ENCODE peak calls at places on chromosomes 7 and 10, in four cellular contexts. One of them, this sample, is unnamed. For H3K9me3, the result is how much of the 10 kb centered on the place peaks cover.

GRCh38 chr10:93542358-93542791 is 24.1 kb upstream of the FFAR4 start:
- DNase-seq in CD4-positive, alpha-beta memory T cell: no peak
- DNase-seq in spleen: no peak
- DNase-seq in Peyer's patch: peak
- DNase-seq in this sample: no peak

GRCh38 chr10:11162828-11163599 is 145.3 kb downstream of the CELF2 start:
- DNase-seq in CD4-positive, alpha-beta memory T cell: peak
- DNase-seq in spleen: peak
- DNase-seq in Peyer's patch: peak
- DNase-seq in this sample: peak

GRCh38 chr10:45339896-45340295 is 24.5 kb upstream of the OR13A1 start:
- DNase-seq in CD4-positive, alpha-beta memory T cell: no peak
- DNase-seq in spleen: no peak
- DNase-seq in Peyer's patch: no peak
- DNase-seq in this sample: no peak

GRCh38 chr7:92834661-92835139 is 1.7 kb downstream of the CDK6 start:
- DNase-seq in CD4-positive, alpha-beta memory T cell: no peak
- DNase-seq in spleen: no peak
- DNase-seq in Peyer's patch: peak
- DNase-seq in this sample: peak

GRCh38 chr10:114413398-114413797 is 9.1 kb upstream of the AFAP1L2 start:
- DNase-seq in CD4-positive, alpha-beta memory T cell: no peak
- DNase-seq in spleen: no peak
- DNase-seq in Peyer's patch: peak
- DNase-seq in this sample: peak

GRCh38 chr7:43834463-43835251 is 34.7 kb downstream of the MRPS24 start:
- DNase-seq in CD4-positive, alpha-beta memory T cell: peak
- DNase-seq in spleen: no peak
- DNase-seq in Peyer's patch: no peak
- DNase-seq in this sample: no peak

GRCh38 chr7:27160147-27160545 is 3.7 kb upstream of the HOXA7 start:
- DNase-seq in CD4-positive, alpha-beta memory T cell: no peak
- DNase-seq in spleen: peak
- DNase-seq in Peyer's patch: peak
- DNase-seq in this sample: peak

GRCh38 chr7:18087687-18088078 is 60.0 kb upstream of the PRPS1L1 start:
- DNase-seq in CD4-positive, alpha-beta memory T cell: no peak
- DNase-seq in spleen: no peak
- DNase-seq in Peyer's patch: no peak
- DNase-seq in this sample: no peak

GRCh38 chr7:157516911-157517781 is 180.3 kb downstream of the DNAJB6 start:
- DNase-seq in CD4-positive, alpha-beta memory T cell: no peak
- DNase-seq in spleen: peak
- DNase-seq in Peyer's patch: peak
- DNase-seq in this sample: peak

GRCh38 chr7:50826371-50827172 is 43.9 kb upstream of the GRB10 start:
- DNase-seq in CD4-positive, alpha-beta memory T cell: no peak
- DNase-seq in spleen: no peak
- DNase-seq in Peyer's patch: no peak
- DNase-seq in this sample: no peak

GRCh38 chr10:49651039-49651835 is 28.2 kb upstream of the C10orf53 start:
- DNase-seq in CD4-positive, alpha-beta memory T cell: no peak
- DNase-seq in spleen: no peak
- DNase-seq in Peyer's patch: peak
- DNase-seq in this sample: no peak

GRCh38 chr7:37944737-37945054 is 24.3 kb downstream of the EPDR1 start:
- DNase-seq in CD4-positive, alpha-beta memory T cell: no peak
- DNase-seq in spleen: no peak
- DNase-seq in Peyer's patch: no peak
- DNase-seq in this sample: no peak

GRCh38 chr10:514137-514671 is 175.3 kb downstream of the DIP2C start:
- DNase-seq in CD4-positive, alpha-beta memory T cell: no peak
- DNase-seq in spleen: peak
- DNase-seq in Peyer's patch: no peak
- DNase-seq in this sample: peak

GRCh38 chr7:157004050-157004838 is 6.2 kb downstream of the MNX1 start:
- DNase-seq in CD4-positive, alpha-beta memory T cell: no peak
- DNase-seq in spleen: peak
- DNase-seq in Peyer's patch: no peak
- DNase-seq in this sample: peak

GRCh38 chr10:34742456-34742855 is 72.6 kb downstream of the PARD3 start:
- DNase-seq in CD4-positive, alpha-beta memory T cell: no peak
- DNase-seq in spleen: no peak
- DNase-seq in Peyer's patch: no peak
- DNase-seq in this sample: no peak

GRCh38 chr7:116525913-116526857 is 1.3 kb downstream of the CAV1 start:
- DNase-seq in CD4-positive, alpha-beta memory T cell: peak
- DNase-seq in spleen: peak
- DNase-seq in Peyer's patch: peak
- DNase-seq in this sample: peak

GRCh38 chr7:56079450-56080185 is 13.1 kb downstream of the PHKG1 start:
- DNase-seq in CD4-positive, alpha-beta memory T cell: no peak
- DNase-seq in spleen: peak
- DNase-seq in Peyer's patch: peak
- DNase-seq in this sample: peak

GRCh38 chr7:138258194-138258554 is 181.9 kb downstream of the AKR1D1 start:
- DNase-seq in CD4-positive, alpha-beta memory T cell: no peak
- DNase-seq in spleen: no peak
- DNase-seq in Peyer's patch: no peak
- DNase-seq in this sample: no peak

GRCh38 chr7:130227883-130228575 is 20.4 kb downstream of the SSMEM1 start:
- DNase-seq in CD4-positive, alpha-beta memory T cell: no peak
- DNase-seq in spleen: no peak
- DNase-seq in Peyer's patch: no peak
- DNase-seq in this sample: no peak

GRCh38 chr10:99337261-99337905 is 8.2 kb downstream of the CNNM1 start:
- DNase-seq in CD4-positive, alpha-beta memory T cell: no peak
- DNase-seq in spleen: no peak
- DNase-seq in Peyer's patch: no peak
- DNase-seq in this sample: no peak

GRCh38 chr10:28375399-28376354 is 72.8 kb upstream of the MPP7 start:
- DNase-seq in CD4-positive, alpha-beta memory T cell: no peak
- DNase-seq in spleen: no peak
- DNase-seq in Peyer's patch: no peak
- DNase-seq in this sample: no peak

GRCh38 chr10:57964371-57964770 is 303.3 kb downstream of the IPMK start:
- DNase-seq in CD4-positive, alpha-beta memory T cell: no peak
- DNase-seq in spleen: no peak
- DNase-seq in Peyer's patch: no peak
- DNase-seq in this sample: no peak

GRCh38 chr7:148515728-148516715 is 74.5 kb upstream of the C7orf33 start:
- DNase-seq in CD4-positive, alpha-beta memory T cell: no peak
- DNase-seq in spleen: no peak
- DNase-seq in Peyer's patch: no peak
- DNase-seq in this sample: no peak

GRCh38 chr7:6284461-6285360 is 12.3 kb upstream of the CYTH3 start:
- DNase-seq in CD4-positive, alpha-beta memory T cell: no peak
- DNase-seq in spleen: peak
- DNase-seq in Peyer's patch: peak
- DNase-seq in this sample: no peak

GRCh38 chr10:132066186-132066585 is 440 bp downstream of the JAKMIP3 start:
- DNase-seq in CD4-positive, alpha-beta memory T cell: no peak
- DNase-seq in spleen: no peak
- DNase-seq in Peyer's patch: peak
- DNase-seq in this sample: peak

GRCh38 chr10:132064082-132064755 is 1.5 kb upstream of the JAKMIP3 start:
- DNase-seq in CD4-positive, alpha-beta memory T cell: no peak
- DNase-seq in spleen: no peak
- DNase-seq in Peyer's patch: peak
- DNase-seq in this sample: peak

GRCh38 chr10:132066812-132067211 is 1.1 kb downstream of the JAKMIP3 start:
- DNase-seq in CD4-positive, alpha-beta memory T cell: no peak
- DNase-seq in spleen: no peak
- DNase-seq in Peyer's patch: peak
- DNase-seq in this sample: peak

GRCh38 chr10:132064771-132065437 is 842 bp upstream of the JAKMIP3 start:
- DNase-seq in CD4-positive, alpha-beta memory T cell: no peak
- DNase-seq in spleen: no peak
- DNase-seq in Peyer's patch: peak
- DNase-seq in this sample: peak

GRCh38 chr10:132065491-132066105 is at the start of gene JAKMIP3:
- DNase-seq in CD4-positive, alpha-beta memory T cell: no peak
- DNase-seq in spleen: no peak
- DNase-seq in Peyer's patch: peak
- DNase-seq in this sample: peak
- H3K27ac ChIP-seq in CD4-positive, alpha-beta memory T cell: no peak
- H3K27ac ChIP-seq in spleen: no peak
- H3K27ac ChIP-seq in Peyer's patch: no peak
- H3K27ac ChIP-seq in this sample: no peak

GRCh38 chr7:14196555-14196954 is 207.1 kb upstream of the ETV1 start:
- DNase-seq in CD4-positive, alpha-beta memory T cell: no peak
- DNase-seq in spleen: no peak
- DNase-seq in Peyer's patch: no peak
- DNase-seq in this sample: no peak

GRCh38 chr7:14195896-14196295 is 206.4 kb upstream of the ETV1 start:
- DNase-seq in CD4-positive, alpha-beta memory T cell: no peak
- DNase-seq in spleen: no peak
- DNase-seq in Peyer's patch: no peak
- DNase-seq in this sample: no peak

GRCh38 chr7:14197280-14197679 is 207.8 kb upstream of the ETV1 start:
- DNase-seq in CD4-positive, alpha-beta memory T cell: no peak
- DNase-seq in spleen: no peak
- DNase-seq in Peyer's patch: no peak
- DNase-seq in this sample: no peak

GRCh38 chr7:14195079-14195478 is 205.6 kb upstream of the ETV1 start:
- DNase-seq in CD4-positive, alpha-beta memory T cell: no peak
- DNase-seq in spleen: no peak
- DNase-seq in Peyer's patch: no peak
- DNase-seq in this sample: no peak

DNA sequence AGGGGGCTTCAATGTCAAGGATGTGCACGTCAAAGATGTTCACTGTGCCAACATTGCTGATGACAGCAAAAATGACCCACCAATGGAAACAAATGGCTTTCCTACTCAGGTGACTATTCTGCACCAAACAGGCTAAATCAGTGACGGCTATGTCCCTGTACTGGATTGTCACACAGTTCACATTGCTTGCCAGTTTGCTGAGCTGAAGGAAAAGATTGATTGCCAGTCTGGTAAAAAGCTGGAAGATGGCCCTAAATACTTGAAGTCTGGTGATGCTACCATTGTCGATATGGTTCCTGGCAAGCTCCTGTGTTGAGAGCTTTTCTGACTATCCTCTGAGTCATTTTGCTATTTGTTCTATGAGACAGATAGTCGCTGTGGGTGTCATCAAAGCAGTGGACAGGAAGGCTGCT is 202.2 kb upstream of the ETV1 start:
- DNase-seq in CD4-positive, alpha-beta memory T cell: no peak
- DNase-seq in spleen: no peak
- DNase-seq in Peyer's patch: no peak
- DNase-seq in this sample: no peak
- H3K9me3 ChIP-seq in CD4-positive, alpha-beta memory T cell: under half
- H3K9me3 ChIP-seq in spleen: under half
- H3K9me3 ChIP-seq in Peyer's patch: under half
- H3K9me3 ChIP-seq in this sample: under half

DNA sequence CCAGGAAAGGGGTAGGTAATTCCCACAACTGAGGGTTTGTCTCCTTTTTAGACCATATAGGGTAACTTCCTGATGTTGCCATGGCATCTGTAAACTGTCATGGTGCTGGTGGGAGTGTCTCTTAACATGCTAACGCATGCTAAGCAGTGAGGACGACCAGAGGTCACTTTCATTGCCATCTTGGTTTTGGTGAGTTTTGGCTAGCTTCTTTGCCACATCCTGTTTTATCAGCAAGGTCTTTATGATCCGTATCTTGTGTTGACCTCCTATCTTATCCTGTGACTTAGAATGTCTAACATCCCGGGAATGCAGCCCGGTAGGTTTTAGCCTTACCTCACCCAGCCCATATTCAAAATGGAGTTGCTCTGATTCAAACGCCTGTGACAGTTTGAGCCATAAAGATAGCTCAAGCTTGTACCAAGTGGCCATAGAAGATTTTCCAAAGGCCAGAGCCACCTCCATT is 176.0 kb upstream of the NAMPT start:
- DNase-seq in CD4-positive, alpha-beta memory T cell: no peak
- DNase-seq in spleen: no peak
- DNase-seq in Peyer's patch: no peak
- DNase-seq in this sample: no peak
- H3K27ac ChIP-seq in CD4-positive, alpha-beta memory T cell: no peak
- H3K27ac ChIP-seq in spleen: no peak
- H3K27ac ChIP-seq in Peyer's patch: no peak
- H3K27ac ChIP-seq in this sample: no peak

DNA sequence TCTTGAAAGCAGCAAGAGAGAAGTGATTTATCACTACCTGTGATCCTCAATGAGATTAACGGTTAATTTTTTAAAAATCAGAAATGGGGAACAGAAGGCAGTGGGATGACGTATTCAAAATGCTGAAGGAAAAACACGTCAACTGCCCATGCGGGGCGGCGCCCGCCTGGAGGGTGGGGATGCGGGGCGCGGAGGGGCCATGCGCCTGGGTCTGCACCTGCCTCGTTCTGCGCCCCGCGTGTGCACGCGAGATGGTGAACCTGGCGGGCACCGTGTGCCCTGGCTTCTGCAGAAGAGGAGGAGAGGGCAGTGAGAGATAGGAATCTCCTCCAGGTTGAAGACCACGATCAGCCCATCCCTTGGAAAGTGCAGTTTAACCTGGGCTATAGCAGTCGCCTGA is 79.3 kb upstream of the ZNF32 start:
- DNase-seq in CD4-positive, alpha-beta memory T cell: no peak
- DNase-seq in spleen: peak
- DNase-seq in Peyer's patch: no peak
- DNase-seq in this sample: no peak
- H3K9me3 ChIP-seq in CD4-positive, alpha-beta memory T cell: under half
- H3K9me3 ChIP-seq in spleen: half or more
- H3K9me3 ChIP-seq in Peyer's patch: under half
- H3K9me3 ChIP-seq in this sample: under half

DNA sequence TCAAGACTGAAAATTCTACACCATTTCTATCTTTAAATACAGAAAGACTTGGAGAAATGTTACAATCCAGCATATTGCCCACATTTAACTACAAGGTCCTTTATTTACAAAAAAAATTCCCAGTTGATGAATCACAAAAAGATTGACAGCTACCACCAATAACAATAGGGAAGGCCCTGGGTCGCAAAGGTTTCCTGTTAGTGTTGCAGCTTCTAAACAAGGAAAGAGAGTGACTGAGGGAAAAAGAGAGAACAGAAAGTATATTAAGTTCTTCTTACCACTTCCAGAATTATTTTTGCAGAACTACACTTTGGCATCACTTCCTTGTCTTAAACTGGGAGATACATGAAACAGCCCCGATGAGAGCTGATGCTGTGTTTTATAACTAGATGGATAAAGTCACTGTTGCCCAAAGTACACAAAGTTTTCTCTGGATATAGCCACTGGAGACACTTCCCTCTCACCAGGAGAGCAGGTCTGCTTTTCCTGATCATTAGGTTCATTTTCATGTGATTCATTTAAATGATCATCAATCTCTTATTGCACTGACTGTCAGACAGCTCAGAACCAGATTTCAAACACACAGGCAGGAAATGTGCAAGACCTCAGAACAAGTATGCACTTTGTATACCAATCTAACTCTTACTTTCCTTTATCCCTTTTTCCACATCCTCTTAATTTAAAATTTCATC is 57.0 kb downstream of the SHTN1 start:
- DNase-seq in CD4-positive, alpha-beta memory T cell: no peak
- DNase-seq in spleen: no peak
- DNase-seq in Peyer's patch: no peak
- DNase-seq in this sample: no peak
- H3K27ac ChIP-seq in CD4-positive, alpha-beta memory T cell: no peak
- H3K27ac ChIP-seq in spleen: no peak
- H3K27ac ChIP-seq in Peyer's patch: no peak
- H3K27ac ChIP-seq in this sample: no peak

This sample was measured in upper lobe of right lung.